ENCODE peak calls at places on chromosomes 3 and 15, in six cellular contexts. P is A549, R is GM12878, B is HepG2, T is upper lobe of left lung, E is K562. U is an unnamed sample.
A peak's percentile ranks its signal among the peaks of the same experiment; 100 is the strongest.

GRCh38 chr15:60551147-60551780 is 72.3 kb upstream of the ICE2 start:
- ATAC-seq in P (peak; percentile 25), T (no peak), B (no peak), R (peak; percentile 77), E (no peak), U (no peak)

GRCh38 chr3:14461748-14462324 is 59.4 kb downstream of the SLC6A6 start:
- ATAC-seq in P (peak; percentile 75), E (peak; percentile 65), R (peak; percentile 85), T (no peak), B (peak; percentile 92), U (no peak)

GRCh38 chr15:89400121-89400996 is 65.7 kb upstream of the POLG start:
- ATAC-seq in E (peak; percentile 42), B (no peak), T (no peak), P (peak; percentile 48), R (peak; percentile 47), U (peak; percentile 19)

GRCh38 chr15:38414351-38414750 is 39.6 kb upstream of the FAM98B start:
- ATAC-seq in E (peak; percentile 97), B (peak; percentile 97), T (peak; percentile 89), R (peak; percentile 81), P (peak; percentile 85), U (peak; percentile 77)

GRCh38 chr15:42932833-42933515 is 12.4 kb upstream of the TTBK2 start:
- ATAC-seq in T (no peak), E (no peak), P (no peak), R (no peak), B (no peak), U (no peak)

GRCh38 chr3:190159902-190160435 is 39.3 kb upstream of the P3H2 start:
- ATAC-seq in T (no peak), E (no peak), B (no peak), R (peak; percentile 45), P (no peak), U (no peak)

GRCh38 chr3:72375237-72376154 is 472.7 kb downstream of the SHQ1 start:
- ATAC-seq in P (no peak), B (no peak), R (peak; percentile 21), T (no peak), E (no peak), U (no peak)

GRCh38 chr3:40108643-40109042 is 200.9 kb upstream of the EIF1B start:
- ATAC-seq in P (no peak), T (no peak), R (no peak), B (no peak), E (no peak), U (no peak)

GRCh38 chr15:50189630-50190029 is 7.6 kb downstream of the SLC27A2 start:
- ATAC-seq in P (no peak), R (peak; percentile 76), E (peak; percentile 61), T (no peak), B (no peak), U (no peak)

GRCh38 chr15:82183121-82184031 is 79.2 kb downstream of the EFL1 start:
- ATAC-seq in T (no peak), B (no peak), E (no peak), P (no peak), R (no peak), U (no peak)

DNA sequence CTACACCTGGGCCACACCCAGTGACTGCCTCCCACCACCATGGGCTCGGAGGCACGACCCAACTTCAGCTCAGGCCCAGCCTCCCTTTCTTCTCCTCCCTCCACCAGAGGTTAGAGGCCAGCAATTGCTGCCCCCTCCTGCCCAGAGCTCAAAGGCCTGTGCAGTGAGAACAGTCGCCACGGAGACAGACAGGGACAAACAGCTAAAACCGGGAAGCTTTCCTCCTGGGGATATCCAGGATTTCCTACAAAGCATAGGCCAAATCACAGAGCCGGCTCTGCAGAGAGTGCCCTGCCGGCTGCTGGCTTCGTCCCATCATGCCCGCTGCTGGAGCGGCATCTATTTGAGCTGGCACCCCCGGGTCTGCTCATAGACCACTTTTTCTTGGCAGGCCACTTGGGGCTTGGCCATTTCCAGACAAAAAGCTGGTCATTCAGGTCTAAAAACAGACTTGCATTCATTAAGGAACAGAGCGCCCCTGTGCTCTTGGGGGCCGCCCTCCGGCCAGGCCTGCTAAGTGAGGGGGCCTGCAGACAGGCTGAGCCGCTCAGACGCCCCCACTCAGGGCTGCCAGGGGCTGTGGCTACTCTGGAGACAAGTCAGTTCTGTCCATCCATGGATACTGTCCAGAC is 17.5 kb downstream of the GRAMD2A start:
- ATAC-seq in E (no peak), T (no peak), R (no peak), B (peak; percentile 52), P (no peak), U (peak; percentile 38)
- TF ChIP-seq EP300 in E (no peak), T (no peak), R (no peak), B (no peak), P (no peak), U (no peak)

GRCh38 chr3:175093738-175094137 is 234.6 kb downstream of the NAALADL2 start:
- ATAC-seq in T (no peak), B (no peak), P (no peak), E (no peak), R (no peak), U (no peak)

GRCh38 chr3:175094344-175094743 is 235.2 kb downstream of the NAALADL2 start:
- ATAC-seq in R (no peak), B (no peak), E (no peak), P (no peak), T (no peak), U (no peak)

GRCh38 chr3:175088981-175089380 is 229.8 kb downstream of the NAALADL2 start:
- ATAC-seq in P (no peak), E (no peak), B (no peak), T (no peak), R (no peak), U (no peak)

GRCh38 chr3:175091426-175092114 is 232.4 kb downstream of the NAALADL2 start:
- ATAC-seq in T (no peak), E (no peak), B (no peak), P (no peak), R (no peak), U (no peak)
- TF ChIP-seq EP300 in T (no peak), E (no peak), B (no peak), P (no peak), R (no peak), U (no peak)

GRCh38 chr15:100204211-100204610 is 137.6 kb downstream of the ADAMTS17 start:
- ATAC-seq in T (no peak), R (no peak), P (no peak), E (no peak), B (no peak), U (no peak)
- TF ChIP-seq EP300 in T (no peak), R (no peak), P (no peak), E (no peak), B (no peak), U (no peak)

GRCh38 chr3:195119461-195120198 is 151.3 kb downstream of the XXYLT1 start:
- ATAC-seq in T (no peak), E (no peak), R (no peak), B (peak; percentile 88), P (no peak), U (peak; percentile 26)

GRCh38 chr3:195120199-195120556 is 150.8 kb downstream of the XXYLT1 start:
- ATAC-seq in R (no peak), T (no peak), E (no peak), P (no peak), B (no peak), U (no peak)

GRCh38 chr3:195118671-195119070 is 152.3 kb downstream of the XXYLT1 start:
- ATAC-seq in B (no peak), P (no peak), E (no peak), R (no peak), T (no peak), U (no peak)

GRCh38 chr3:195116393-195117185 is 154.4 kb downstream of the XXYLT1 start:
- ATAC-seq in E (peak; percentile 59), B (no peak), P (no peak), R (no peak), T (no peak), U (no peak)

DNA sequence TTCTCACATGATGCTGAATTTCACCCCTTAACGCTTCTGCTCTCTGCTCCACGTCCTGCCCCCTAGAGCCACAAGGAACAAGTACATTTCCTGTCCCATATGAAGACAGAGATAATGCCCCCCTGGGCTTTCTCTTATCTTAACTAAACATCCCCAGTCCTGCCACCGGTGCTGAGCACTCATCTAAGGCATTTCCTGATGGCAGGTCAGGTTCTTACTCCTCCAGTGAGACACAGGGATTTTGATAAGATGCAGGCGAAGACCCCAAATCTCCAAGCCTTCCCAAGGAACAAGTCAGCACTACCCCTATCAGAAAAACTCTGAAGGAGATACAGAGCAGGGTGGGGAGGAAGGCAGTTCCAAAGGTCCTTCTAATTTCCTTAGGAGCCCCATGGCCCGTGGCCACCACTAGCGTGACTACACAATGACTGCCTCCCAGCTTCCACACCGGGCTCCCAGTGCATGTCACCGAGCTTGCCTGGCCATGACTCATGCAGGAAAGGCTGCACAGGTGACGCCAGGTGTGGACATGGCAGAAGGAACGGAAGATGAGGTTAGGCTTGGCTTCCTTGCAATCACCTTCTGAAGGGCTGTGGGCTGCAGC is 152.9 kb downstream of the XXYLT1 start:
- ATAC-seq in T (no peak), B (peak; percentile 10), R (peak; percentile 66), E (peak; percentile 86), P (no peak), U (peak; percentile 19)
- TF ChIP-seq EP300 in T (no peak), B (no peak), R (no peak), E (peak; percentile 96), P (no peak), U (no peak)

DNA sequence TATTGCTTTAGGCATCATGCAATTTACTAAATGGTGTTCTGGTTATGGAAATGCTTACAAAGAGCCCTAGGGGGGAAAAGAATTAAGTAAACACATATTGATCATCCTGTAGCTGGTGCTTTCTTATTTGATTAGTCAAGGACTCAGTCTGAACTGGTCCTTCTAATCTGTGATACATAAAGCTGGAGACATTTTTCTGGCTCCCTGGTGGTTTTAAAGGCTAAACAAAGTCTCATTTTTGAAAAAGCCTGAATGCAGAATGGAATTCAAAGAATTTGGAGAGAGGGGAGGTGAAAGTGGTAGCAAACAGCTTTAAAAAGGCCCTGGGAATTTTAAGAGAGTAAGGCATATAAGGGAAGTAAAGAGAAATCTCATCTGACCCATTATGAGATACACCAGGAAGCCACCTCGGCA is 149.7 kb downstream of the RBMS3 start:
- ATAC-seq in P (no peak), B (no peak), T (no peak), R (no peak), E (no peak), U (no peak)
- TF ChIP-seq EP300 in P (no peak), B (no peak), T (no peak), R (no peak), E (no peak), U (no peak)

DNA sequence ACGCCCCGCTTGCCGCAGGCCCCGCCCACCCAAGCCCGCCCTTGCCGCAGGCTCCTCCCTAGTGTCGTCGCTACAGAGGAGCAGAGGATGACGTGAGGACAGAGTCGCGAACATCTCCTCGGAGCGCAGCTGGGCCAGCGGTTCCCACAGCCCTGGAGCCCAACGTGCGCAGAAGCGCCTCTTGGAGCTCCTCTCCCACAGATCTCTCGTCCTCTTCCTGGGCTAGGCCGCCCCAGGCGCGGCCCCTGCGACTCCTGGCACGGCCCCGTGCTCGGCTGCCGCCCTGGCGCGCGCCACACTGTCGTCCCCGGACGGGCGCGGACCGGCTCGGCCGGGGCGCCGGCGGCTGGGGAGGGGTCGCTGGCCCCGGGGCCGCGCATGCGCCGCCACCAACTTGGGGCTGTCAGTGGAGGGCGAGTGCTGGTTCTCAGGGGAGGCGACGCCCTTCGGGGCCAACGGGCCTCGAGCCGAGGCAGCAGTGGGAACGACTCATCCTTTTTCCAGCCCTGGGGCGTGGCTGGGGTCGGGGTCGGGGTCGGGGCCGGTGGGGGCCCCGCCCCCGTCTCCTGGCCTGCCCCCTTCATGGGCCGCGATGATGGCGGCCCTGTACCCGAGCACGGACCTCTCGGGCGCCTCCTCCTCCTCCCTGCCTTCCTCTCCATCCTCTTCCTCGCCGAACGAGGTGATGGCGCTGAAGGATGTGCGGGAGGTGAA is at the start of gene TRPC1:
- ATAC-seq in R (peak; percentile 97), E (peak; percentile 88), B (peak; percentile 89), P (peak; percentile 93), T (peak; percentile 94), U (peak; percentile 94)
- TF ChIP-seq EP300 in R (no peak), E (no peak), B (no peak), P (no peak), T (no peak), U (no peak)